ENCODE peak calls at places on chromosomes 4 and X, in four cellular contexts. G is right lobe of liver, F is IMR-90, S is esophagus squamous epithelium. T is an unnamed sample.

GRCh38 chr4:54558889-54559682 is 98.7 kb upstream of the KIT start:
- DNase-seq in G (no peak), F (no peak), S (no peak), T (no peak)

GRCh38 chr4:830776-831482 is 5.0 kb upstream of the CPLX1 start:
- DNase-seq in G (no peak), F (no peak), S (no peak), T (no peak)

GRCh38 chrX:77820328-77820727 is 34.3 kb upstream of the ATRX start:
- DNase-seq in G (no peak), F (no peak), S (no peak), T (no peak)

GRCh38 chrX:139224953-139225665 is 305.4 kb upstream of the F9 start:
- DNase-seq in G (no peak), F (no peak), S (no peak), T (no peak)

GRCh38 chrX:12721042-12721441 is 70.2 kb upstream of the PRPS2 start:
- DNase-seq in G (no peak), F (no peak), S (no peak), T (no peak)

GRCh38 chr4:85722806-85723205 is 247.9 kb downstream of the ARHGAP24 start:
- DNase-seq in G (no peak), F (no peak), S (no peak), T (no peak)

GRCh38 chr4:112895785-112896184 is 153.7 kb upstream of the ANK2 start:
- DNase-seq in G (no peak), F (no peak), S (no peak), T (no peak)

GRCh38 chr4:170949084-170949483 is 859.3 kb upstream of the AADAT start:
- DNase-seq in G (no peak), F (no peak), S (no peak), T (no peak)

GRCh38 chr4:151895671-151896070 is 134.9 kb upstream of the GATB start:
- DNase-seq in G (no peak), F (no peak), S (no peak), T (no peak)

GRCh38 chr4:132334081-132334480 is 815.0 kb upstream of the PCDH10 start:
- DNase-seq in G (no peak), F (peak), S (no peak), T (no peak)

GRCh38 chr4:37516057-37516775 is 170.0 kb downstream of the RELL1 start:
- DNase-seq in G (no peak), F (no peak), S (no peak), T (no peak)

GRCh38 chrX:82666355-82666754 is 841.7 kb upstream of the POU3F4 start:
- DNase-seq in G (no peak), F (no peak), S (no peak), T (no peak)

GRCh38 chr4:6942238-6942800 is 32.7 kb downstream of the TBC1D14 start:
- DNase-seq in G (no peak), F (peak), S (no peak), T (no peak)

GRCh38 chr4:43089730-43090129 is 197.2 kb downstream of the GRXCR1 start:
- DNase-seq in G (no peak), F (peak), S (no peak), T (no peak)

GRCh38 chr4:88953400-88953799 is 103.6 kb downstream of the FAM13A start:
- DNase-seq in G (no peak), F (no peak), S (no peak), T (no peak)

GRCh38 chrX:134572816-134573682 is 85.2 kb downstream of the PLAC1 start:
- DNase-seq in G (no peak), F (peak), S (no peak), T (no peak)

GRCh38 chrX:7801706-7802105 is 41.3 kb upstream of the VCX start:
- DNase-seq in G (no peak), F (no peak), S (no peak), T (no peak)

GRCh38 chr4:25847329-25847728 is 15.5 kb downstream of the SEL1L3 start:
- DNase-seq in G (no peak), F (peak), S (no peak), T (no peak)

GRCh38 chrX:137418086-137418485 is 147.8 kb upstream of the ZIC3 start:
- DNase-seq in G (no peak), F (no peak), S (no peak), T (no peak)

GRCh38 chr4:109359040-109359646 is 56.7 kb upstream of the COL25A1 start:
- DNase-seq in G (no peak), F (no peak), S (no peak), T (no peak)

GRCh38 chr4:71639380-71639779 is 144.5 kb downstream of the GC start:
- DNase-seq in G (no peak), F (no peak), S (no peak), T (no peak)

GRCh38 chr4:17889692-17890091 is 78.9 kb downstream of the NCAPG start:
- DNase-seq in G (no peak), F (no peak), S (no peak), T (no peak)

GRCh38 chr4:121876070-121876469 is 5.8 kb upstream of the BBS7 start:
- DNase-seq in G (no peak), F (no peak), S (no peak), T (no peak)

GRCh38 chr4:51853027-51853682 is 10.2 kb downstream of the DCUN1D4 start:
- DNase-seq in G (peak), F (peak), S (no peak), T (no peak)

GRCh38 chr4:166121897-166122296 is 248.9 kb downstream of the TLL1 start:
- DNase-seq in G (no peak), F (no peak), S (no peak), T (no peak)

GRCh38 chr4:18556402-18556801 is 534.8 kb upstream of the LCORL start:
- DNase-seq in G (no peak), F (no peak), S (no peak), T (no peak)

GRCh38 chr4:79917246-79917645 is 155.8 kb downstream of the ANTXR2 start:
- DNase-seq in G (no peak), F (peak), S (no peak), T (no peak)

GRCh38 chrX:119970574-119970973 is 27.0 kb upstream of the NKAP start:
- DNase-seq in G (no peak), F (no peak), S (no peak), T (no peak)

GRCh38 chr4:181998588-181998987 is 244.6 kb upstream of the TENM3 start:
- DNase-seq in G (no peak), F (no peak), S (no peak), T (no peak)

GRCh38 chr4:45831692-45832091 is 292.2 kb downstream of the GABRG1 start:
- DNase-seq in G (no peak), F (no peak), S (no peak), T (no peak)
- TF ChIP-seq POLR2A in G (no peak), F (no peak), S (no peak), T (no peak)

GRCh38 chrX:31269914-31270313 is 198.1 kb upstream of the FTHL17 start:
- DNase-seq in G (no peak), F (no peak), S (no peak), T (no peak)

GRCh38 chrX:31268359-31268758 is 196.5 kb upstream of the FTHL17 start:
- DNase-seq in G (no peak), F (peak), S (no peak), T (no peak)

GRCh38 chrX:31271615-31272471 is 200.0 kb upstream of the FTHL17 start:
- DNase-seq in G (no peak), F (peak), S (no peak), T (no peak)

GRCh38 chrX:31265383-31265782 is 193.5 kb upstream of the FTHL17 start:
- DNase-seq in G (peak), F (no peak), S (no peak), T (no peak)

DNA sequence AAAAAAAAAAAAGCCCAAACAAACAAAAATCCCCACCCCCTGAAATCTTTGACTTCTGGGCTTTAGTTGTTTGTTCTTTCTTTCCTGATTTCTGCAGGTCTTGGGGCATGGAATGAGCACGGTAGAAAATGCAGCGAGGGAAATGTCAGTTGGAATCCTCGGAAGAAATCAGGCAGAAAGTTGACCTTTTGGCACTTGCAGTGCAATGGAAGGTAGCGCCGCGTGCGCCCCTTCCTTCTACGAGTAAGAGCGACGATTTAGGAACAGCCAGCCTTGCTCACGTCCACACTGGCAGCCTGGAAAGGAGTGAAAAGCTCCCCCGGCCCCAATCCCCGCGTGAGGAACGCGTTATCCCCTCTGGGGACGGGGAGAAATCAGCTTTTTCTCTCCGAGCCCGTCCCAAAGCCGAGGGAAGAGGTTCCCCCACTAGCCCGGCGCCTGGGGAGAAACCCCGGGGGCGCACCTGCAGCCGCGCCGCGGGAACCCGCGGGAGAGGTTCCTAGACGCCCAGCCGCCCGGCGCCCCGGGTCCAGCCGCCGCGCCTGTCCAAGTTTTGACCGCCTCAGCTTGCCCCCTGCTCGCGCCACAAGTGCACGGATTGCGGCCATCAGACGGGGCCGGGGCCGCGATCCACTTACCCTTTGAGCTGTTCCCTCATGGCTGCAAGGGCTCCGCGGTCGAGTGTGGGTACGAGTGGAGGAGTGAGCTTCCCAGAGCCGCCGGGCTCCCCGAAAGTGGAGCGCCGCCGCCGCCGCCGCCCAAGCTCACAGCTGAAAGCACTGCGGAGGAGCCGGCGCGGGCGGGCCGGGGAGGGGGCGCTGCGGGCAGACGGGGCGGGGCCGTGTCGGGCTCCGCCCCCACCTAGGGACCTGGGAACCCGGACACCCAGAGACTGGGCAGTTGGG is 194.6 kb upstream of the FTHL17 start:
- DNase-seq in G (peak), F (no peak), S (no peak), T (peak)
- TF ChIP-seq POLR2A in G (peak), F (no peak), S (no peak), T (no peak)

GRCh38 chr4:118226611-118227010 is 126.2 kb downstream of the PRSS12 start:
- DNase-seq in G (no peak), F (no peak), S (no peak), T (no peak)

GRCh38 chr4:118225521-118225920 is 127.3 kb downstream of the PRSS12 start:
- DNase-seq in G (no peak), F (no peak), S (no peak), T (no peak)

GRCh38 chr4:118221193-118221800 is 131.5 kb downstream of the PRSS12 start:
- DNase-seq in G (no peak), F (peak), S (no peak), T (no peak)

DNA sequence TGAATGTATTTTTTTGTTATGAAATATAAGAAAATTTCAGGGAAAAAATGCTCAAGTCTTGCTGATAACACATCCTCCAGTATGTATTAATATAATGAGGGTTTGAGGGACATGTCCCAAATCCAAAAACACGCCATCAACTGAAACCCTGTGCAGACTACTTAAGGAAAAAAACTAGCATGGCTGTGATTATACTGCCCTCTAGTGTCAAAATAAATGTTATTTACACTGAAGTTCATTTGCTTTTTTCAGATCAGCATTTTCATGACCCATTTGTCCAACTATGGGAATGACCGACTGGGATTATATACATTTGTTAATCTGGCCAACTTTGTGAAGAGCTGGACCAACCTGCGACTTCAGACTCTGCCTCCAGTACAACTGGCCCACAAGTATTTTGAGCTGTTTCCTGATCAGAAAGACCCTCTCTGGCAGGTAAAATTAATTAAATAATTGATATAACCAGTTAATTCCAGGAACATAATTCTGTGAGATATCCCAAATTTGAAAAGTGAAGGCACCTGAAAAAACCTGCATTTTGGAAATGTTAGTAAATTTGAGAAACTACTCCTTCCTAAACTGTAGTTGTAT is 128.5 kb downstream of the PRSS12 start:
- DNase-seq in G (no peak), F (peak), S (no peak), T (peak)
- TF ChIP-seq POLR2A in G (no peak), F (peak), S (no peak), T (no peak)

GRCh38 chrX:21678059-21678458 is 19.9 kb upstream of the KLHL34 start:
- DNase-seq in G (no peak), F (no peak), S (no peak), T (no peak)
- TF ChIP-seq POLR2A in G (no peak), F (no peak), S (no peak), T (no peak)

DNA sequence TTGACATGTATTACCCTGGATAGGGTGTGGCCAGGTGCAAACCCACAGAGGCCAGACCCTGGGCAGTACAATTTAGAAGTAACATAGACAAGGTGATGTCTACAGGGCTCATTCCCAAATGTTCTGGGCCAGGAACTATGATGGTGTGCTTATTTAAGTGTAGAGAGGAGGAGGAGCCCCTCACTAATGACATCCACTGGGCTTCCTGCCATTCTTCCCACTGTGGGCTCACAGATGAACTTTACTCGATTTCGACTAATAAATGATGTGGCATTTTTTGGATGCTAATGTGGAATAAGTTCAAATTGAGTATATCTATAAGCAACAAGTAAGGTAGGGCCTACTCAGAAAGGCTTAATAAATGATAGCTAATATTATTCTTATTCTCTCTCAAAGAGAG is 280.9 kb upstream of the BOD1L1 start:
- DNase-seq in G (no peak), F (no peak), S (no peak), T (no peak)
- TF ChIP-seq POLR2A in G (no peak), F (no peak), S (no peak), T (no peak)

GRCh38 chr4:101347557-101348366 is 436 bp upstream of the PPP3CA start:
- DNase-seq in G (peak), F (peak), S (peak), T (peak)
- TF ChIP-seq POLR2A in G (peak), F (peak), S (peak), T (no peak)

GRCh38 chr4:82746705-82747567 is 51.7 kb downstream of the SCD5 start:
- DNase-seq in G (peak), F (no peak), S (no peak), T (no peak)
- TF ChIP-seq POLR2A in G (peak), F (no peak), S (no peak), T (no peak)

DNA sequence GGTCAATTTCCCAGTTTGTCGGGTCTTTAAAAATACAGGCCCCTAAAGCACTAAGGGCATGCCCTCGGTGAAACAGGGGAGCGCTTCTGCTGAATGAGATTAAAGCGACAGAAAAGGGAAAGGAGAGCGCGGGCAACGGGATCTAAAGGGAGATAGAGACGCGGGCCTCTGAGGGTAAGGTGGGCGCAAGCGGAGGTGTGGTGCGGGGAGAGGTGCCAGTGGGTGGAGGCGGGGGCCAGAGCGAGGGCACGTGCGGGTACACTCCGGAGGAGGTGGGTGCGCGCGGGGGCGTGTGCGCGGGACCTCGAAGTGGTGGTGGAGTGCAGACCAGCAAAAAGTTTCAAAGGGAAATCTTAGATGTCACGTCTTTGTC is 777 bp upstream of the TET2 start:
- DNase-seq in G (peak), F (no peak), S (peak), T (no peak)
- TF ChIP-seq POLR2A in G (no peak), F (no peak), S (no peak), T (no peak)

GRCh38 chr4:78634011-78634664 is 82.6 kb downstream of the ANXA3 start:
- DNase-seq in G (no peak), F (no peak), S (no peak), T (no peak)
- TF ChIP-seq POLR2A in G (no peak), F (no peak), S (no peak), T (no peak)

DNA sequence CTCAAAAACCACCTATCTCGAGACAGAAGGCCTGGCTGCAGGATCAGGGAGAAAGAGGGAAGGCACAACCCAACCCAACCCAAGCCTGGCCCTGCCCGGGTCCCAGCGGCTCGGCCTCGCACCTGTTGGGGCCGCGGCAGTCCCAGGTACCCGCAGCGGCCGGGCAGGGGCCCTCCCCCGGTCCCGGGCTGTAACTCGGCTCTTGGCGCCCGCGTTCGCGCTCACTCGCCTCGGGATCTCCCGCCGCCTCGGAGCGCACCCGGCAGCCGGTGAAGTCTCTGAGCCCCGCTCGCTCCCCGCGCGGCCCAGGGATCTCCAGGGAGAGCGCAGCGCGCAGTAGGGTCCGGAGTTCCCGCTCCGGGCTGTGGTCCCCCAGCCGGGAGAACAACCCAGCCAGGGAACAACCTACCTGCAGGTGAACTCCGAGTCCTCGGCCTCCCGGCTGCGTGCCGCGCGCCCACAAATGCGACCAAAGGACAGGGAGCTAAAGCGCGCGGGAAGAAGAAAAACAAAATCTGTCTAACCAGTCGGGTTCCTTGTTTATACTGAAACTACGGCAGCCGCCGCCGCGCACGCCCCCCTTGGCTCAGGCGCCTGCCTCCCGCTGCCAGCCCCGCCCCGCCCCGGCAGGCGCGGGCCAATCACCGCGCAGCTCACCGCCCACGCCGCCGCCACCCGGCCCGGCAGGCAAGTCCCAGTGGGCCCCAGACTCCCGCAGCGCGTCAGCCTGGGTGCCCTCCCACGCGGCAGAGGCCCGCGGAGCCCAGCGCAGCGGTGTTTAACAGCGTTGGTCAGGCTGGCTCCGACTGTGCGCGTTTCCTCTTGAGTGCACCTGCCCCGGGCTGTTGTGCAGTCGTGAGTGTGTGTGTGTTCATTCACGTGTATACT is at the start of gene RASGEF1B:
- DNase-seq in G (peak), F (peak), S (peak), T (peak)
- TF ChIP-seq POLR2A in G (peak), F (no peak), S (peak), T (no peak)